ENCODE peak calls at places on chromosomes 12 and 14, in five cellular contexts. Z is heart left ventricle; J is CD8-positive, alpha-beta T cell; R is OCI-LY7; E is tibial nerve. S is an unnamed sample.
A peak's percentile ranks its signal among the peaks of the same experiment; 100 is the strongest.

GRCh38 chr12:114671664-114672476 is 12.1 kb downstream of the TBX3 start:
- DNase-seq in Z (no peak), J (no peak), R (no peak), E (no peak), S (no peak)

GRCh38 chr14:66228267-66228970 is 257.8 kb upstream of the CCDC196 start:
- DNase-seq in Z (no peak), J (no peak), R (no peak), E (no peak), S (no peak)

GRCh38 chr12:11729439-11730150 is 80.1 kb downstream of the ETV6 start:
- DNase-seq in Z (no peak), J (no peak), R (peak; percentile 46), E (no peak), S (no peak)

GRCh38 chr14:37147310-37147875 is 25.0 kb downstream of the SLC25A21 start:
- DNase-seq in Z (no peak), J (no peak), R (no peak), E (no peak), S (no peak)

GRCh38 chr14:50383618-50384225 is 13.0 kb downstream of the CDKL1 start:
- DNase-seq in Z (no peak), J (no peak), R (no peak), E (no peak), S (peak; percentile 39)

GRCh38 chr12:42957136-42957535 is 367.6 kb upstream of the PRICKLE1 start:
- DNase-seq in Z (peak; percentile 48), J (no peak), R (no peak), E (no peak), S (no peak)

GRCh38 chr12:19130224-19131019 is 889 bp downstream of the PLEKHA5 start:
- DNase-seq in Z (peak; percentile 38), J (no peak), R (no peak), E (no peak), S (no peak)

GRCh38 chr14:76967788-76968187 is 60.7 kb downstream of the IRF2BPL start:
- DNase-seq in Z (no peak), J (no peak), R (no peak), E (no peak), S (no peak)

GRCh38 chr12:60072911-60073310 is 477.1 kb downstream of the SLC16A7 start:
- DNase-seq in Z (no peak), J (no peak), R (no peak), E (no peak), S (no peak)

DNA sequence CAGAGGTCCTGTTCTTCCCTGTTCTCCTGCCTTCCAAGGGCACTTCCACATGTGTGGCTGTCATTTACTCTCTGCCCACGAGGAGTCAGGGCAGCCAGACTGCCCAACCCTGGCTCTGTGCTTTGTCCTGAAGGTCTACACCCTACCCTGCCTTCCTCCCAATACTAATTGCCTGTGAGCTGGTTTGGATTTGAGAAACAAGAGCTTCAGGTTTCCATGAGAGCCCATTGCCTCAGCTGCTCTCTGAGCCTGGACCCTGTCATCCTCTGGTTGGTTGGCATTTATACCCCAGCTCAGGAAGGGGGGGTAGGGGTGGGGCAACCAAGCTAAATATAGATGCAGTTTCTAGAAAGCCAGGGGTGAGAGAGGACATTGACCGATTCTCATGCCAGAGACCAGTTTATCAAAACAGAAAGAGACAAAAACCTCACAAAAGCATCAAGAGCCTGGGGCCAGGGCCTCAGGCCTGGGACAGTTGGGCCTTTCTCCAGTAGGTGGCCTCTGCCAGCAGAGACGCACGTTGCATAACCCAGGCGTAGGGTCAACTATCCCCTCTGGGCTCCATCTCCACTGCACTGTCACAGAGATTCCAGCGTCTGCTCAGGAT is 34.5 kb downstream of the VDR start:
- DNase-seq in Z (peak; percentile 52), J (no peak), R (peak; percentile 24), E (peak; percentile 33), S (no peak)
- TF ChIP-seq CTCF in Z (peak; percentile 38), J (no peak), R (peak; percentile 57), E (peak; percentile 27), S (peak; percentile 16)

GRCh38 chr14:85281921-85282320 is 248.0 kb upstream of the FLRT2 start:
- DNase-seq in Z (no peak), J (no peak), R (no peak), E (no peak), S (no peak)
- TF ChIP-seq CTCF in Z (no peak), J (no peak), R (no peak), E (no peak), S (no peak)

GRCh38 chr14:73714656-73715081 is 485 bp upstream of the PNMA1 start:
- DNase-seq in Z (no peak), J (no peak), R (no peak), E (no peak), S (no peak)
- TF ChIP-seq CTCF in Z (no peak), J (no peak), R (no peak), E (no peak), S (no peak)

DNA sequence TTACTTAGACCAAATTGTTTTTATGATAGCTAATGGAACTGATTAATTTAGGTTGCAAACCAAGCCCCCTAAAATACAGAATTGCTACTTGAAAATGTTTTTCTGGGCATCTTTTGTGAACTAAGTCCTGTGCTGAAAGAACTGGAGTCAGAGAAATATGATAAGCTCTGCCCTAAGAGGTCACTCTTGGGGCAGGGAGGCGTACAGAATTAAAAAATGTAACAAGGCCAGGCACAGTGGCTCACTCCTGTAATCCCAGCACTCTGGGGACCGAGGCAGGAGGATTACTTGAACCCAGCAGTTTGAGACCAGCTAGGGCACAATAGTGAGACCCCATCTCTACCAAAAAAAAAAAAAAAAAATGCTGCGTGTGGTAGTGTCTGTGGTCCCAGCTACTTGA is 46.1 kb downstream of the TMCC3 start:
- DNase-seq in Z (no peak), J (no peak), R (no peak), E (no peak), S (no peak)
- TF ChIP-seq CTCF in Z (no peak), J (no peak), R (no peak), E (no peak), S (no peak)

DNA sequence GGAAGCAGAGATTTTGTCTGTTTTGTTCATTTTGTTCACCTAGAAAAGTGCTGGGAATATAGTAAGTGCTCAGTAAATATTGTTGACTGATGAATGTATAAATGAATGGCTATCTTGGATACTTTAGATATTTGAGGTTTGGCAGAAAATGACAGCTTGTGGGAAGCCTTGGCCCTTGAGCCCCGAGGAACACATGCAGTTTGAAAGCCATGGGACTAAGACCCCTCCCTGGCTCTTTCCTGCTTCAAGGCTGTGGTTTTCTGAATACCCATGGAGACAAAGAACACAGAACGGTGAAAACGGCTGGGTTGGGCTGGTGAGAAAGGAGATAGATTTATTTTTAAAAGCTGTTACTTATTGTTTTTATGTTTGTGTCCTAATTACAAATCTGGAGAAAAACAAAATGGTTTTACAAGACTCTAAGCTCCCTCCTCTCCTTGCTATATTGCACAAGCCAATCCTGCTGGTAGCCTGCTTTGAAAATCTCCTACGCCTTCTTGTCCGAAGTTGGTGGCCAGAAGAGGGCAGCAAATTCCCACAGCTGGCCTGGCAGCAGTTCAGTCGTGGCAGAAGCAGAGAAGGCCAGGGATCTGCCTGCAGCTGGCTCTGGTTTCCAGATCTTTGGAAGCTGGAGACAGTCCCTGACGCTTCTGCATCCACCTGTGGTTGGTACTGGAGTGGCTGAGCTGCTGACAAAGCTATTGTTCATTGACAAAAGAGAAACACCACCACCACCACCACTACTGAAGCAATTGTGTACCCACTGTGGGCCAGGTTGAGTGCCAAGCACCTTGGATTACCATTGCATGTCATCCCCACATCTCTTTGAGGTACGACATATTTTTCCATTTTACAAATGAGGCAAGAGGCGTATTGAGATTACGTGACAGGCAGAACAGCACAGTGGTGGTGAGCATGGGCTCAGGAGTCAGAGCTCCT is 5.2 kb upstream of the KRT85 start:
- DNase-seq in Z (peak; percentile 74), J (peak; percentile 31), R (peak; percentile 61), E (peak; percentile 71), S (no peak)
- TF ChIP-seq CTCF in Z (peak; percentile 84), J (peak; percentile 34), R (peak; percentile 80), E (peak; percentile 76), S (peak; percentile 77)

GRCh38 chr14:31787377-31787776 is 226.2 kb downstream of the NUBPL start:
- DNase-seq in Z (no peak), J (no peak), R (no peak), E (no peak), S (no peak)
- TF ChIP-seq CTCF in Z (no peak), J (no peak), R (no peak), E (no peak), S (no peak)